ENCODE peak calls at places on chromosomes 4 and X, in eight cellular contexts. B is GM20000; A is fibroblast of gingiva; X is nucleus accumbens; P is GM03348; E is fibroblast of lung; L is GM12865; V is stimulated activated CD4-positive, alpha-beta T cell treated with anti-CD3 and anti-CD28 coated beads, Interleukin-12 subunit alpha, Interleukin-12 subunit beta, amount 100 ng/mL, for 48 hours. H is an unnamed sample.

GRCh38 chr4:11537846-11538245 is 109.2 kb upstream of the HS3ST1 start:
- DNase-seq in P (no peak), X (no peak), L (peak; percentile 8), V (no peak), E (no peak), B (no peak), A (no peak), H (no peak)

GRCh38 chr4:112196446-112196845 is 35.1 kb upstream of the AP1AR start:
- DNase-seq in B (no peak), P (no peak), X (no peak), A (no peak), E (no peak), V (no peak), L (no peak), H (no peak)

GRCh38 chr4:60637976-60638375 is 562.1 kb upstream of the ADGRL3 start:
- DNase-seq in P (no peak), B (no peak), V (no peak), L (no peak), E (no peak), A (no peak), X (no peak), H (no peak)

GRCh38 chrX:39802354-39802753 is 295.4 kb downstream of the BCOR start:
- DNase-seq in B (no peak), E (no peak), P (no peak), A (no peak), V (no peak), L (no peak), X (no peak), H (peak; percentile 51)

GRCh38 chrX:132216806-132217202 is 2.4 kb downstream of the RAP2C start:
- DNase-seq in L (peak; percentile 45), P (no peak), B (no peak), X (no peak), A (peak; percentile 6), E (peak; percentile 47), V (no peak), H (no peak)

GRCh38 chr4:82774711-82775171 is 23.9 kb downstream of the SCD5 start:
- DNase-seq in X (peak; percentile 16), P (peak; percentile 69), A (no peak), E (peak; percentile 87), B (no peak), L (no peak), V (no peak), H (no peak)

GRCh38 chr4:7037425-7037824 is 5.7 kb upstream of the TADA2B start:
- DNase-seq in A (no peak), X (no peak), B (no peak), L (peak; percentile 26), P (no peak), E (no peak), V (no peak), H (no peak)

GRCh38 chr4:185837415-185838103 is 25.6 kb upstream of the SORBS2 start:
- DNase-seq in X (no peak), B (no peak), P (no peak), V (no peak), L (no peak), A (no peak), E (no peak), H (peak; percentile 70)

GRCh38 chr4:8385611-8386010 is 54.9 kb downstream of the ACOX3 start:
- DNase-seq in L (no peak), V (no peak), X (no peak), E (no peak), A (no peak), B (no peak), P (no peak), H (no peak)

GRCh38 chr4:151675366-151676060 is 85.3 kb downstream of the GATB start:
- DNase-seq in P (no peak), X (no peak), E (no peak), A (no peak), V (no peak), L (no peak), B (no peak), H (no peak)

GRCh38 chr4:39151120-39151713 is 31.1 kb upstream of the WDR19 start:
- DNase-seq in P (peak; percentile 31), V (no peak), X (no peak), A (peak; percentile 8), L (no peak), E (peak; percentile 39), B (no peak), H (no peak)

GRCh38 chr4:165945991-165946390 is 73.0 kb downstream of the TLL1 start:
- DNase-seq in L (no peak), X (no peak), B (no peak), A (no peak), E (no peak), V (no peak), P (no peak), H (no peak)

GRCh38 chr4:38957239-38957815 is 74.9 kb downstream of the TMEM156 start:
- DNase-seq in P (no peak), A (peak; percentile 18), L (no peak), B (peak; percentile 8), X (no peak), E (no peak), V (no peak), H (no peak)

GRCh38 chrX:152897216-152898144 is at the start of gene ZNF185:
- DNase-seq in E (peak; percentile 59), L (no peak), P (peak; percentile 26), A (no peak), B (no peak), X (no peak), V (no peak), H (peak; percentile 69)

GRCh38 chr4:25783943-25784342 is 78.8 kb downstream of the SEL1L3 start:
- DNase-seq in A (no peak), L (no peak), E (no peak), P (no peak), V (no peak), B (no peak), X (no peak), H (no peak)

GRCh38 chr4:172707622-172708021 is 461.0 kb upstream of the GALNT7 start:
- DNase-seq in E (no peak), L (no peak), P (no peak), V (no peak), A (no peak), X (no peak), B (no peak), H (no peak)

GRCh38 chr4:79780129-79780528 is 292.9 kb downstream of the ANTXR2 start:
- DNase-seq in X (no peak), P (no peak), E (no peak), B (no peak), A (no peak), V (no peak), L (no peak), H (no peak)

GRCh38 chr4:11281720-11282119 is 147.0 kb downstream of the HS3ST1 start:
- DNase-seq in E (peak; percentile 48), V (no peak), L (no peak), P (no peak), A (no peak), B (no peak), X (no peak), H (no peak)

GRCh38 chr4:13159041-13159620 is 325.0 kb downstream of the RAB28 start:
- DNase-seq in V (no peak), P (peak; percentile 23), A (no peak), L (no peak), X (no peak), B (no peak), E (peak; percentile 58), H (no peak)

GRCh38 chrX:11381464-11381863 is 88.3 kb downstream of the AMELX start:
- DNase-seq in P (peak; percentile 29), A (peak; percentile 65), B (peak; percentile 2), L (peak; percentile 65), E (peak; percentile 45), X (no peak), V (no peak), H (no peak)